ENCODE peak calls at places on chromosomes 7 and 10, in ten cellular contexts. E, F, C, A, Q, W, N, J, Z and Y are unnamed samples.

GRCh38 chr10:79403441-79404230 is 41.8 kb downstream of the ZCCHC24 start:
- DNase-seq in E (peak), F (no peak), C (peak), A (no peak), Q (no peak), W (peak), N (peak), J (no peak), Z (peak), Y (no peak)

GRCh38 chr7:30062587-30062986 is 34.4 kb downstream of the PLEKHA8 start:
- DNase-seq in E (no peak), F (no peak), C (no peak), A (no peak), Q (no peak), W (peak), N (no peak), J (no peak), Z (no peak), Y (no peak)

GRCh38 chr7:122674502-122674901 is 24.4 kb downstream of the RNF133 start:
- DNase-seq in E (no peak), F (no peak), C (no peak), A (no peak), Q (peak), W (peak), N (no peak), J (peak), Z (no peak), Y (peak)

GRCh38 chr7:131529179-131529578 is 27.2 kb downstream of the PODXL start:
- DNase-seq in E (no peak), F (no peak), C (no peak), A (no peak), Q (no peak), W (no peak), N (no peak), J (no peak), Z (no peak), Y (no peak)

GRCh38 chr10:108374991-108375390 is 1210.5 kb upstream of the SORCS1 start:
- DNase-seq in E (no peak), F (no peak), C (no peak), A (no peak), Q (no peak), W (no peak), N (no peak), J (no peak), Z (no peak), Y (no peak)

GRCh38 chr10:70571236-70571635 is 31.3 kb downstream of the PRF1 start:
- DNase-seq in E (no peak), F (no peak), C (no peak), A (no peak), Q (no peak), W (no peak), N (no peak), J (no peak), Z (no peak), Y (no peak)

GRCh38 chr10:62268399-62269076 is at the start of gene RTKN2:
- DNase-seq in E (peak), F (peak), C (peak), A (peak), Q (peak), W (peak), N (peak), J (peak), Z (peak), Y (peak)

GRCh38 chr10:103982639-103983038 is 15.7 kb downstream of the SLK start:
- DNase-seq in E (no peak), F (no peak), C (peak), A (no peak), Q (no peak), W (peak), N (no peak), J (no peak), Z (no peak), Y (no peak)

GRCh38 chr10:4093438-4093837 is 308.4 kb upstream of the KLF6 start:
- DNase-seq in E (no peak), F (no peak), C (no peak), A (no peak), Q (no peak), W (no peak), N (no peak), J (peak), Z (no peak), Y (no peak)

GRCh38 chr10:60495357-60495756 is 105.7 kb upstream of the ANK3 start:
- DNase-seq in E (no peak), F (no peak), C (no peak), A (no peak), Q (peak), W (peak), N (no peak), J (no peak), Z (no peak), Y (no peak)

GRCh38 chr7:95472521-95473160 is 13.1 kb upstream of the ASB4 start:
- DNase-seq in E (no peak), F (no peak), C (no peak), A (no peak), Q (no peak), W (peak), N (no peak), J (peak), Z (no peak), Y (peak)

GRCh38 chr7:150901160-150902035 is 49.1 kb downstream of the AOC1 start:
- DNase-seq in E (no peak), F (peak), C (no peak), A (no peak), Q (no peak), W (no peak), N (no peak), J (peak), Z (peak), Y (no peak)

GRCh38 chr10:2137549-2138174 is 400.3 kb upstream of the ADARB2 start:
- DNase-seq in E (no peak), F (no peak), C (peak), A (no peak), Q (no peak), W (no peak), N (no peak), J (no peak), Z (no peak), Y (peak)

GRCh38 chr10:102505462-102506115 is 1.8 kb downstream of the SUFU start:
- DNase-seq in E (peak), F (no peak), C (no peak), A (no peak), Q (no peak), W (no peak), N (no peak), J (peak), Z (no peak), Y (no peak)
- H3K4me3 ChIP-seq in E (peak), F (no peak), C (no peak), A (no peak), Q (peak), W (peak), N (no peak), J (no peak), Z (peak), Y (no peak)

DNA sequence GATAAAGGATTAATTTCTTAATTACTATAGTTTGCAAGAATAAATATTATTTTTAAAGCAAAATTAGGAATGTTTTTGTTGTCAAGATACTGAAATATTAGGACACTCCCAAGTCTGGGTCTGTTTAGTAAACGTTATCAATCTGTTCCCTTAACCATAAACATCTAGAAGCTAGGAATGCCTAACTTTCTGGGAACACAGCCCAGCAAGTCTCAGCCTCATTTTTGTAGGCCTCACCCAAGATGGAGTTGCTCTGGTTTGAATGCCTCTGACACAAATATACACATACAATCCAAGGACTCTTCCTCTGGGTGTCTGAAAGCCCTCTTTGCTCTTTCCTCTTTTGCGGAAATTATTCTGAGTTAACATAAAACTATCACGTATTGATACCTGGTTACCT is 487.4 kb upstream of the CELF2 start:
- DNase-seq in E (no peak), F (no peak), C (no peak), A (no peak), Q (no peak), W (no peak), N (no peak), J (no peak), Z (no peak), Y (no peak)
- H3K4me3 ChIP-seq in E (no peak), F (no peak), C (no peak), A (no peak), Q (no peak), W (no peak), N (no peak), J (no peak), Z (no peak), Y (no peak)

DNA sequence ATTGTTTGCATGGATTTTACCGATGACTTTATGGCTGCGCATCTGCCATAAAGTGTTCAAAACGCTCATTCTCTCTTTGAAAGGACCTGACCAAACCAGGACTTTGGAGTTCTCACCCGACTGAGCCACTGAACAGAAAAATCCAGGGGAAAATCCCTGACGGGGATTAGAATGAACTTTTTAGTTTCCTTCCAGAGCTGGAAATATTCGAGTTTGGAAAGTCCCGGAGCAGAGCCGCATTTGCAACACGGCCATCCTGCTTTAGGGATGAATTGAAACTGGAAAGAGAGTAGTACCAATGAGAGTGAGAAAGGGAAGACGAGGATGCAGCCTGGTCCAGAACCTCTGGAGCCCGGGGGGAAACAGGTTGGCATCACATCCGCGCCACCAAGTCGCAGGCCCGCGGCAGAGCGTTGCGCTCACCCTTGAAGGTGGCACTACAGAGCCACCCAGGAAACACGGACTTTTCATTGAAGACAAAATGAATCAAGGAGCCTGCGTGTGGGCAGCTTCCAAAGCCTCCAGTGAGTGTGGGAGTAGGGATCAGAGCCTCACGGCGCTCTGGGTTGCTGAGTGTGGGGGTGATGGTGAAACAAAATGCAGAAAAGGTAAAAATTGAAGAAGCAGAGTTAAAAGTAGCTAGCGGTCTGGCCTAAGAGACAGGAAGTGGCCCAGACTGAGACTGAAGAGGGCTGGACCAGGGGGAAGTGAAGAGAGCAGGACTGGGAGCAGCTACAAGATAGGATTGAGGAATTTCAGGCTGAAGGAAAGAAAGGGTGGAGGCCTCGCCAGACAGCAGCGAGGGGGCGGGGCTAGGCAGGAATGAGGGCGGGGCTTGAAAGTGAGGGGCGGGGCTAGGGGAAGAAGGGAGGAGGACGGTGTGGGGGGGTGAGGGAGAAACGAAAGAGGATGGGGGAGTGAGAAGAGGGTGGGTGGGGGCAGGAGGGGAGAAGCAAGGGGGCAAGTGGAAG is 1.9 kb downstream of the SMURF1 start:
- DNase-seq in E (peak), F (peak), C (peak), A (peak), Q (peak), W (peak), N (peak), J (peak), Z (peak), Y (peak)
- H3K4me3 ChIP-seq in E (peak), F (peak), C (peak), A (no peak), Q (peak), W (peak), N (peak), J (peak), Z (peak), Y (peak)

GRCh38 chr7:69597278-69598076 is 798 bp upstream of the AUTS2 start:
- DNase-seq in E (peak), F (no peak), C (peak), A (peak), Q (no peak), W (no peak), N (peak), J (peak), Z (peak), Y (peak)

GRCh38 chr7:69598081-69598486 is at the start of gene AUTS2:
- DNase-seq in E (peak), F (peak), C (peak), A (peak), Q (peak), W (peak), N (peak), J (peak), Z (peak), Y (peak)

GRCh38 chr7:69595415-69595814 is 2.9 kb upstream of the AUTS2 start:
- DNase-seq in E (no peak), F (no peak), C (no peak), A (no peak), Q (no peak), W (no peak), N (no peak), J (no peak), Z (no peak), Y (no peak)

GRCh38 chr7:69596056-69596455 is 2.2 kb upstream of the AUTS2 start:
- DNase-seq in E (no peak), F (no peak), C (no peak), A (no peak), Q (no peak), W (no peak), N (no peak), J (no peak), Z (no peak), Y (no peak)

DNA sequence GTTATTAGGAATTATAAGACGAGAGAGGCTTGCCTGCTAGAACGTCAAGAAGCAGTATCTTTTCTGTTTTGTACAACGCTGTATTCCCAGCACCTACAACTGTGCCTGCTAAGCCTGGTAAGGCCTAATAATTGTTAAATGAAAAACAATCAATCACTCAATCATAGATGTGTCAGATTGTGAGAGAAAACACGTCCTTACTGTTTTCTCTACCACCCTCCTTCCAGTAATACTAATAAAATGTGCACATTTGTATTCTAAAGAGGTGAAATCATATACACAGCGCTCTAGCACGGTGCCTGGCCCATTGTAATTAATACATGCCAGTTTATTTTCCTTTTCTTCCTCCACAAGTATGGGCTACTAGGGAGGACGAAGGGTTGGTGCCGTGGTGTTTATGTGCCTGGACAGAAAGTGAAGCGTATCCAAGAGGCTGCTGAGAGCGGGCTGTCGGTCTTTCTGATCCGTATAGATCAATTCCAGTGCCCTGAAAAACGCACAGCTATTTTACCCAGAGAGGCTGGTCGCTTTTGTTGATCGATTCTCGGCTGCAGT is 1.5 kb upstream of the AUTS2 start:
- DNase-seq in E (no peak), F (no peak), C (peak), A (no peak), Q (no peak), W (no peak), N (no peak), J (peak), Z (no peak), Y (no peak)
- H3K4me3 ChIP-seq in E (peak), F (peak), C (peak), A (peak), Q (peak), W (peak), N (peak), J (peak), Z (peak), Y (peak)

DNA sequence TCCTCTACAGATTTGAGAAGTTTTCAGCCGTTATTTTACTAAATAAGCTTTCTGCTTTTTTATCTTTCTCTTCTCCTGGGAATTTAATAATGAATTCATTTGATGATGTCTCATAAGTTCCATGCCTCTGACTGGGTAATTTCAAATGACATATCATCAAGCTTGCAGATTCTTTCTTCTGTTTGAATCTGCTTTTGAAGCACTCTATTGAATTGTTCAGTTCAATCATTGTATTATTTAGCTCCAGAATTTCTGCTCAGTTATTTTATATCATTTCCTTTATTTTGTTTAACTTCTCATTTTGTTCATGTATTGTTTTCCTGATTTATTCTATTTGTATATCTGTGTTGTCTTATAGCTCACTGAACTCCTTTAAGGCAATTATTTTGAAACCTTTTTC is 196.9 kb upstream of the CNTNAP2 start:
- DNase-seq in E (no peak), F (no peak), C (no peak), A (no peak), Q (no peak), W (no peak), N (no peak), J (no peak), Z (no peak), Y (no peak)
- H3K4me3 ChIP-seq in E (no peak), F (no peak), C (no peak), A (no peak), Q (no peak), W (no peak), N (no peak), J (no peak), Z (no peak), Y (no peak)

GRCh38 chr7:38147005-38147404 is 31.0 kb upstream of the STARD3NL start:
- DNase-seq in E (no peak), F (no peak), C (no peak), A (no peak), Q (no peak), W (no peak), N (no peak), J (no peak), Z (no peak), Y (no peak)
- H3K4me3 ChIP-seq in E (no peak), F (no peak), C (no peak), A (no peak), Q (no peak), W (no peak), N (no peak), J (no peak), Z (no peak), Y (no peak)